ENCODE peak calls at places on chromosomes 13 and 19, in eight cellular contexts. T, B, S, K, D, W, O and F are unnamed samples.

GRCh38 chr13:45674908-45675307 is 27.2 kb upstream of the CBY2 start:
- DNase-seq in W (peak), K (no peak), B (peak), T (no peak), O (no peak), D (peak), S (peak), F (peak)

GRCh38 chr13:41193469-41193868 is 900 bp downstream of the KBTBD7 start:
- DNase-seq in K (no peak), O (no peak), B (no peak), D (no peak), T (no peak), W (no peak), S (no peak), F (no peak)

GRCh38 chr19:35090160-35090794 is 25.3 kb upstream of the FXYD3 start:
- DNase-seq in B (no peak), W (peak), K (peak), D (peak), S (peak), O (peak), T (peak), F (peak)

GRCh38 chr13:106555631-106556328 is 12.2 kb downstream of the ARGLU1 start:
- DNase-seq in D (peak), W (peak), B (no peak), O (no peak), K (no peak), S (no peak), T (no peak), F (peak)

GRCh38 chr13:60229708-60230272 is 66.1 kb upstream of the DIAPH3 start:
- DNase-seq in S (no peak), O (no peak), K (no peak), T (no peak), B (no peak), D (peak), W (no peak), F (peak)

GRCh38 chr13:111429064-111429558 is 108.7 kb downstream of the TEX29 start:
- DNase-seq in S (peak), T (peak), B (no peak), D (peak), W (peak), K (peak), O (no peak), F (peak)

GRCh38 chr13:73092831-73093230 is 34.0 kb downstream of the KLF5 start:
- DNase-seq in K (no peak), T (no peak), S (no peak), D (no peak), B (no peak), W (no peak), O (no peak), F (no peak)

GRCh38 chr19:7480975-7481265 is 7.9 kb downstream of the PEX11G start:
- DNase-seq in K (no peak), T (no peak), D (no peak), W (no peak), O (no peak), S (no peak), B (no peak), F (no peak)

GRCh38 chr13:32840840-32841713 is 175.1 kb upstream of the KL start:
- DNase-seq in S (no peak), D (no peak), K (no peak), W (no peak), B (no peak), T (peak), O (no peak), F (no peak)

GRCh38 chr19:10339977-10340376 is 553 bp upstream of the ICAM3 start:
- DNase-seq in D (no peak), W (no peak), B (no peak), S (no peak), T (no peak), O (no peak), K (no peak), F (no peak)

GRCh38 chr13:72514141-72514540 is 213.3 kb downstream of the MZT1 start:
- DNase-seq in W (no peak), S (no peak), B (no peak), K (no peak), O (no peak), T (no peak), D (no peak), F (peak)

GRCh38 chr13:96898855-96899254 is 95.4 kb downstream of the OXGR1 start:
- DNase-seq in W (no peak), B (no peak), O (no peak), S (no peak), K (no peak), D (no peak), T (no peak), F (no peak)